ENCODE peak calls at places on chromosomes 11 and 22, in four cellular contexts. One of them, this sample, is unnamed.

GRCh38 chr11:6402061-6402470 is 11.8 kb downstream of the SMPD1 start:
- DNase-seq in A549: no peak
- DNase-seq in WTC11: no peak
- DNase-seq in HepG2: peak
- DNase-seq in this sample: no peak

GRCh38 chr22:28438183-28438778 is 241.4 kb downstream of the TTC28 start:
- DNase-seq in A549: no peak
- DNase-seq in WTC11: no peak
- DNase-seq in HepG2: no peak
- DNase-seq in this sample: no peak

GRCh38 chr11:129061466-129062194 is 119.0 kb upstream of the TP53AIP1 start:
- DNase-seq in A549: peak
- DNase-seq in WTC11: no peak
- DNase-seq in HepG2: no peak
- DNase-seq in this sample: no peak

GRCh38 chr11:103055174-103055890 is 36.6 kb downstream of the DCUN1D5 start:
- DNase-seq in A549: peak
- DNase-seq in WTC11: no peak
- DNase-seq in HepG2: peak
- DNase-seq in this sample: peak

GRCh38 chr11:96015911-96016565 is 92.1 kb upstream of the MTMR2 start:
- DNase-seq in A549: no peak
- DNase-seq in WTC11: no peak
- DNase-seq in HepG2: peak
- DNase-seq in this sample: peak

GRCh38 chr11:130070829-130071205 is 1.1 kb downstream of the APLP2 start:
- DNase-seq in A549: no peak
- DNase-seq in WTC11: peak
- DNase-seq in HepG2: no peak
- DNase-seq in this sample: peak

GRCh38 chr11:10326080-10326964 is 21.4 kb downstream of the ADM start:
- DNase-seq in A549: peak
- DNase-seq in WTC11: no peak
- DNase-seq in HepG2: peak
- DNase-seq in this sample: no peak

GRCh38 chr11:117822031-117822521 is 2.5 kb downstream of the FXYD2 start:
- DNase-seq in A549: no peak
- DNase-seq in WTC11: peak
- DNase-seq in HepG2: no peak
- DNase-seq in this sample: peak

GRCh38 chr11:63573881-63574855 is 11.0 kb upstream of the PLAAT2 start:
- DNase-seq in A549: peak
- DNase-seq in WTC11: no peak
- DNase-seq in HepG2: peak
- DNase-seq in this sample: peak

GRCh38 chr22:42957544-42957943 is 57.4 kb downstream of the PACSIN2 start:
- DNase-seq in A549: no peak
- DNase-seq in WTC11: no peak
- DNase-seq in HepG2: no peak
- DNase-seq in this sample: no peak

GRCh38 chr11:80165763-80166162 is 724.9 kb upstream of the TENM4 start:
- DNase-seq in A549: no peak
- DNase-seq in WTC11: no peak
- DNase-seq in HepG2: no peak
- DNase-seq in this sample: no peak

GRCh38 chr11:1060885-1061616 is 13.6 kb upstream of the MUC2 start:
- DNase-seq in A549: peak
- DNase-seq in WTC11: no peak
- DNase-seq in HepG2: no peak
- DNase-seq in this sample: no peak

GRCh38 chr11:118003021-118003423 is 16.8 kb downstream of the IL10RA start:
- DNase-seq in A549: no peak
- DNase-seq in WTC11: no peak
- DNase-seq in HepG2: no peak
- DNase-seq in this sample: peak

GRCh38 chr11:116217006-116217405 is 555.8 kb downstream of the BUD13 start:
- DNase-seq in A549: peak
- DNase-seq in WTC11: peak
- DNase-seq in HepG2: peak
- DNase-seq in this sample: peak

GRCh38 chr11:75479598-75479986 is 46.1 kb downstream of the GDPD5 start:
- DNase-seq in A549: no peak
- DNase-seq in WTC11: no peak
- DNase-seq in HepG2: no peak
- DNase-seq in this sample: no peak
- TF ChIP-seq NR3C1 in A549: no peak
- TF ChIP-seq NR3C1 in WTC11: no peak
- TF ChIP-seq NR3C1 in HepG2: no peak
- TF ChIP-seq NR3C1 in this sample: no peak

DNA sequence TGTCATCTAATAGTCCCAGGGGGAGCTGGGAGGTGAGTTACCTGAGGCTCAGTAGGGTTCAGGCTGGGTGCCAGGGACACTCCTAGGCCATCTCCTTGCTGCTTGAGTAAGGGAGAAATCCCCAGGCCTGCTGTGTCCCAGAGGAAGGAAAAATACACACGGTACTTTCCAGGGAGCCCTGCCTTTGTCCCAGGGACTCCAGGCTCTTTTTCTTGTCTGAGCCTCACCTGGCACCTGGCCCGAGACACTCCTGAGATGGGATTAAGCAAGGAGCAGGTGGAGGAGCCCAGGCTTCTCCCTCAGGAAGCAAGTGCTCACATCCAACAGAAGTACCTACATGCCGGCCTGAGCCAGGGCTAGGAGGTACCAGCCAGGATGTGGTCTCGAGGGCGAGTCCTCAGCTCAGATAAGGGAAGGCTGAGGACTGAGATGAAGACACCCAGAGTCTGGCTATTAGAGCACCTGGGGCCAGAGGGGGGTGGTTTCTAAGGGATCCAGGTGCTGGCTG is 899 bp upstream of the KLHDC7B start:
- DNase-seq in A549: no peak
- DNase-seq in WTC11: no peak
- DNase-seq in HepG2: no peak
- DNase-seq in this sample: no peak
- TF ChIP-seq NR3C1 in A549: no peak
- TF ChIP-seq NR3C1 in WTC11: no peak
- TF ChIP-seq NR3C1 in HepG2: no peak
- TF ChIP-seq NR3C1 in this sample: no peak

DNA sequence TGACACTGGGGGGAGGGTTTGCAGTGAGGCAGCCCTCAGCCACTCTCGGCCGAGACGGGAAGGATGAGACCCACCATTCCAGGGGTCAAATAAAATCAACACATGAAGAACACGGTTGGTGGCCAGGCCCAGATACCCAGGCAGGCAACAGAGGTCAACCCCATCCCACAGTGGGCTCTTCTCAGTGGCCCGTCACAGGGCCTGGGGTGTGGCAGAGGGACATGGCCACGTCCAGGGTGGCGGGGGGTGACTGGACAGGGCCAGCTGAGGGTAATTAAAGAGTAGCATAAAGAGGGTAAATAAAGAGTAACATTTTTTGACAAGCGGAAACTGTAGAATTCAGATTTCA is 188.4 kb downstream of the ARHGAP42 start:
- DNase-seq in A549: no peak
- DNase-seq in WTC11: no peak
- DNase-seq in HepG2: no peak
- DNase-seq in this sample: no peak
- TF ChIP-seq NR3C1 in A549: no peak
- TF ChIP-seq NR3C1 in WTC11: no peak
- TF ChIP-seq NR3C1 in HepG2: no peak
- TF ChIP-seq NR3C1 in this sample: no peak

DNA sequence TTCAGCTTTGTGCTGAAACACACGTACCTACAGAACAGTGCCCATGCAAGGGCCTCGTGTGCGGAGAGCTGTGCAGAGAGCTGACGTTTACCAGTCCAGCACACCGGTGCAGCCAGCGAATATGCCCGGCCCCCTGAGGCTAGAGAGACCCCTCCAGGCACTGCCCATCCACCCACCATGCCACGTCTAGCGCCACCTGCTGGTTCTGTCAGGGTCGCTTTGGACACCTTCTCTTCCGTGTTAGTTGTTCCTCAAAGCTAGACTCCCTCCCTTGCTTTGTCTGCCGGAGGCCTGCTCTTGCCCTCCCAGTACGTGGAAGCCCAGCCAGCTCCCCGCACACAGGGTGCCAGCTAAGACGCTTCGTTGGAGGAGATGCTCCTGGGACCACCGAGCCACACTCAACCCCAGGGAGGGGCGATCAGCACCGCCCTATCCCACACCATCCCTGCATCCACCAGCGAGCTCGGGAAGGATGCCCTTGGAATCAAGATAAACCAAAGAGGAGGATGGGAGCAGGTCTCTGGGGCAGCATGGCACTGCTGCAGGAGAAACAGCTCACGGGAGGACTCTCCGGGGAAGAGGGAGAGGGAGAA is 43.4 kb downstream of the CPT1A start:
- DNase-seq in A549: no peak
- DNase-seq in WTC11: peak
- DNase-seq in HepG2: peak
- DNase-seq in this sample: peak
- TF ChIP-seq NR3C1 in A549: no peak
- TF ChIP-seq NR3C1 in WTC11: no peak
- TF ChIP-seq NR3C1 in HepG2: no peak
- TF ChIP-seq NR3C1 in this sample: no peak

GRCh38 chr22:45903355-45904149 is 73.4 kb downstream of the WNT7B start:
- DNase-seq in A549: no peak
- DNase-seq in WTC11: no peak
- DNase-seq in HepG2: no peak
- DNase-seq in this sample: no peak
- TF ChIP-seq NR3C1 in A549: no peak
- TF ChIP-seq NR3C1 in WTC11: no peak
- TF ChIP-seq NR3C1 in HepG2: no peak
- TF ChIP-seq NR3C1 in this sample: no peak

GRCh38 chr11:20444537-20444936 is 57.0 kb downstream of the PRMT3 start:
- DNase-seq in A549: no peak
- DNase-seq in WTC11: no peak
- DNase-seq in HepG2: no peak
- DNase-seq in this sample: no peak
- TF ChIP-seq NR3C1 in A549: no peak
- TF ChIP-seq NR3C1 in WTC11: no peak
- TF ChIP-seq NR3C1 in HepG2: no peak
- TF ChIP-seq NR3C1 in this sample: no peak

GRCh38 chr11:106466441-106467190 is 389.2 kb downstream of the AASDHPPT start:
- DNase-seq in A549: no peak
- DNase-seq in WTC11: no peak
- DNase-seq in HepG2: peak
- DNase-seq in this sample: no peak
- TF ChIP-seq NR3C1 in A549: no peak
- TF ChIP-seq NR3C1 in WTC11: no peak
- TF ChIP-seq NR3C1 in HepG2: no peak
- TF ChIP-seq NR3C1 in this sample: no peak

GRCh38 chr11:65180877-65181568 is 705 bp upstream of the CAPN1 start:
- DNase-seq in A549: peak
- DNase-seq in WTC11: peak
- DNase-seq in HepG2: peak
- DNase-seq in this sample: peak
- TF ChIP-seq NR3C1 in A549: no peak
- TF ChIP-seq NR3C1 in WTC11: no peak
- TF ChIP-seq NR3C1 in HepG2: no peak
- TF ChIP-seq NR3C1 in this sample: no peak

This sample was measured in K562.